ENCODE peak calls at places on chromosomes 4 and X, in six cellular contexts. T is stimulated activated CD4-positive, alpha-beta T cell treated with anti-CD3 and anti-CD28 coated beads, Interleukin-1b, Interleukin-23, amount 100 ng/mL, for 24 hours; P is M059J; V is NCI-H2029; Q is activated T-helper 1 cell treated with anti-CD3 and anti-CD28 coated beads, Interleukin-12 subunit alpha, Interleukin-12 subunit beta, Interleukin-2, Interleukin-4 antibody, amounts not matched to agents 30 ng/mL and 10 ng/mL and 1 ng/mL, durations not matched to agents 14 hours and 24 hours and 36 hours; G is neural progenitor cell. A is an unnamed sample.

GRCh38 chr4:7075962-7076693 is 8.3 kb upstream of the GRPEL1 start:
- DNase-seq in T (no peak), P (peak; percentile 82), V (no peak), Q (no peak), G (no peak), A (peak; percentile 16)

GRCh38 chrX:155065035-155065734 is 5.8 kb downstream of the CMC4 start:
- DNase-seq in T (no peak), P (peak; percentile 82), V (no peak), Q (no peak), G (no peak), A (peak; percentile 56)

GRCh38 chr4:155495572-155496293 is 119.0 kb upstream of the MAP9 start:
- DNase-seq in T (no peak), P (no peak), V (no peak), Q (no peak), G (no peak), A (no peak)

GRCh38 chr4:24984602-24985532 is 45.9 kb downstream of the LGI2 start:
- DNase-seq in T (no peak), P (no peak), V (no peak), Q (no peak), G (peak; percentile 9), A (no peak)

GRCh38 chr4:77500801-77501200 is 104.8 kb upstream of the CXCL13 start:
- DNase-seq in T (no peak), P (peak; percentile 3), V (no peak), Q (no peak), G (no peak), A (peak; percentile 51)

GRCh38 chrX:18026171-18026570 is 165.1 kb upstream of the RAI2 start:
- DNase-seq in T (no peak), P (peak; percentile 18), V (peak; percentile 9), Q (no peak), G (no peak), A (no peak)

GRCh38 chr4:172786039-172786792 is 382.4 kb upstream of the GALNT7 start:
- DNase-seq in T (no peak), P (no peak), V (no peak), Q (no peak), G (no peak), A (peak; percentile 4)

GRCh38 chrX:21715825-21716224 is 42.1 kb downstream of the SMPX start:
- DNase-seq in T (no peak), P (no peak), V (no peak), Q (no peak), G (no peak), A (no peak)

GRCh38 chr4:111464251-111465045 is 680.8 kb upstream of the FAM241A start:
- DNase-seq in T (no peak), P (peak; percentile 31), V (no peak), Q (no peak), G (no peak), A (peak; percentile 30)

GRCh38 chrX:18894156-18894555 is 89.8 kb downstream of the PHKA2 start:
- DNase-seq in T (no peak), P (no peak), V (no peak), Q (no peak), G (no peak), A (no peak)

GRCh38 chrX:42119076-42119475 is 195.7 kb upstream of the CASK start:
- DNase-seq in T (no peak), P (peak; percentile 93), V (peak; percentile 39), Q (no peak), G (no peak), A (peak; percentile 69)

GRCh38 chr4:46649390-46649789 is 259.5 kb upstream of the GABRA2 start:
- DNase-seq in T (no peak), P (no peak), V (no peak), Q (no peak), G (no peak), A (no peak)

GRCh38 chr4:125702406-125702805 is 387.7 kb downstream of the FAT4 start:
- DNase-seq in T (no peak), P (peak; percentile 0), V (no peak), Q (no peak), G (no peak), A (no peak)

GRCh38 chr4:175927121-175927520 is 115.1 kb upstream of the GPM6A start:
- DNase-seq in T (no peak), P (peak; percentile 25), V (no peak), Q (no peak), G (no peak), A (peak; percentile 9)

GRCh38 chr4:29423836-29424721 is 1296.1 kb upstream of the PCDH7 start:
- DNase-seq in T (no peak), P (peak; percentile 74), V (no peak), Q (no peak), G (no peak), A (peak; percentile 91)

GRCh38 chr4:37486134-37486533 is 200.0 kb downstream of the RELL1 start:
- DNase-seq in T (no peak), P (no peak), V (no peak), Q (no peak), G (no peak), A (no peak)

GRCh38 chrX:39869846-39870601 is 227.7 kb downstream of the BCOR start:
- DNase-seq in T (no peak), P (peak; percentile 96), V (peak; percentile 26), Q (peak; percentile 70), G (no peak), A (peak; percentile 84)

GRCh38 chr4:34972189-34972588 is 1272.1 kb downstream of the ARAP2 start:
- DNase-seq in T (no peak), P (peak; percentile 39), V (no peak), Q (no peak), G (no peak), A (peak; percentile 64)

GRCh38 chr4:48079972-48080391 is 54.1 kb downstream of the TXK start:
- DNase-seq in T (no peak), P (peak; percentile 88), V (peak; percentile 1), Q (no peak), G (no peak), A (peak; percentile 88)

GRCh38 chrX:13840121-13840520 is 23.2 kb upstream of the GPM6B start:
- DNase-seq in T (no peak), P (no peak), V (no peak), Q (no peak), G (no peak), A (no peak)

GRCh38 chr4:757111-757510 is 51.5 kb downstream of the PCGF3 start:
- DNase-seq in T (no peak), P (no peak), V (no peak), Q (no peak), G (no peak), A (no peak)

GRCh38 chr4:8191136-8191747 is 7.8 kb upstream of the SH3TC1 start:
- DNase-seq in T (no peak), P (peak; percentile 69), V (no peak), Q (no peak), G (no peak), A (peak; percentile 83)

GRCh38 chrX:39859991-39860861 is 237.5 kb downstream of the BCOR start:
- DNase-seq in T (peak; percentile 41), P (peak; percentile 94), V (peak; percentile 64), Q (peak; percentile 79), G (peak; percentile 70), A (peak; percentile 62)

GRCh38 chr4:89298788-89299152 is 8.8 kb downstream of the GPRIN3 start:
- DNase-seq in T (no peak), P (peak; percentile 50), V (no peak), Q (no peak), G (no peak), A (peak; percentile 10)

GRCh38 chr4:82561745-82562552 is at the start of gene TMEM150C:
- DNase-seq in T (no peak), P (peak; percentile 40), V (peak; percentile 18), Q (no peak), G (peak; percentile 84), A (peak; percentile 44)

GRCh38 chr4:180456928-180457327 is 1786.3 kb upstream of the TENM3 start:
- DNase-seq in T (no peak), P (no peak), V (no peak), Q (no peak), G (no peak), A (peak; percentile 22)

GRCh38 chrX:39550795-39551361 is 546.9 kb downstream of the BCOR start:
- DNase-seq in T (no peak), P (no peak), V (no peak), Q (no peak), G (no peak), A (no peak)

GRCh38 chrX:39261446-39262147 is 460.3 kb downstream of the MID1IP1 start:
- DNase-seq in T (no peak), P (peak; percentile 85), V (peak; percentile 38), Q (peak; percentile 1), G (peak; percentile 45), A (peak; percentile 50)

GRCh38 chrX:16826207-16826606 is 39.9 kb downstream of the TXLNG start:
- DNase-seq in T (no peak), P (peak; percentile 65), V (no peak), Q (no peak), G (peak; percentile 36), A (peak; percentile 56)

GRCh38 chr4:181897935-181898334 is 345.3 kb upstream of the TENM3 start:
- DNase-seq in T (no peak), P (peak; percentile 68), V (no peak), Q (no peak), G (no peak), A (peak; percentile 49)

A was measured in ELR.